ENCODE peak calls at places on chromosomes 6 and 20, in seven cellular contexts. One of them, this sample, is unnamed.

GRCh38 chr20:53943522-53944291 is 126.7 kb downstream of the BCAS1 start:
- DNase-seq in sigmoid colon: no peak
- DNase-seq in upper lobe of left lung: no peak
- DNase-seq in Panc1: no peak
- DNase-seq in prostate gland: no peak
- DNase-seq in breast epithelium: no peak
- DNase-seq in spleen: no peak
- DNase-seq in this sample: no peak

GRCh38 chr20:57267158-57267821 is 849 bp upstream of the BMP7 start:
- DNase-seq in breast epithelium: no peak
- DNase-seq in prostate gland: no peak
- DNase-seq in upper lobe of left lung: no peak
- DNase-seq in sigmoid colon: no peak
- DNase-seq in spleen: no peak
- DNase-seq in Panc1: no peak
- DNase-seq in this sample: no peak

GRCh38 chr6:138371720-138372119 is 6.0 kb upstream of the SMIM28 start:
- DNase-seq in sigmoid colon: no peak
- DNase-seq in prostate gland: no peak
- DNase-seq in spleen: no peak
- DNase-seq in upper lobe of left lung: no peak
- DNase-seq in breast epithelium: no peak
- DNase-seq in Panc1: no peak
- DNase-seq in this sample: no peak

GRCh38 chr6:170475118-170475517 is 78.0 kb downstream of the PSMB1 start:
- DNase-seq in spleen: no peak
- DNase-seq in sigmoid colon: no peak
- DNase-seq in upper lobe of left lung: no peak
- DNase-seq in breast epithelium: no peak
- DNase-seq in prostate gland: no peak
- DNase-seq in Panc1: no peak
- DNase-seq in this sample: no peak

GRCh38 chr6:105952762-105953700 is 133.1 kb upstream of the PRDM1 start:
- DNase-seq in sigmoid colon: no peak
- DNase-seq in breast epithelium: no peak
- DNase-seq in spleen: no peak
- DNase-seq in prostate gland: no peak
- DNase-seq in upper lobe of left lung: no peak
- DNase-seq in Panc1: no peak
- DNase-seq in this sample: no peak

GRCh38 chr20:3243718-3244358 is 4.8 kb upstream of the SLC4A11 start:
- DNase-seq in sigmoid colon: no peak
- DNase-seq in Panc1: no peak
- DNase-seq in spleen: no peak
- DNase-seq in prostate gland: no peak
- DNase-seq in upper lobe of left lung: no peak
- DNase-seq in breast epithelium: no peak
- DNase-seq in this sample: no peak

GRCh38 chr6:5674141-5674540 is 332.6 kb downstream of the NRN1 start:
- DNase-seq in Panc1: no peak
- DNase-seq in spleen: no peak
- DNase-seq in sigmoid colon: no peak
- DNase-seq in breast epithelium: no peak
- DNase-seq in prostate gland: no peak
- DNase-seq in upper lobe of left lung: no peak
- DNase-seq in this sample: no peak

GRCh38 chr20:16434087-16434664 is 139.1 kb downstream of the KIF16B start:
- DNase-seq in breast epithelium: peak
- DNase-seq in spleen: peak
- DNase-seq in prostate gland: no peak
- DNase-seq in upper lobe of left lung: peak
- DNase-seq in sigmoid colon: no peak
- DNase-seq in Panc1: peak
- DNase-seq in this sample: peak

DNA sequence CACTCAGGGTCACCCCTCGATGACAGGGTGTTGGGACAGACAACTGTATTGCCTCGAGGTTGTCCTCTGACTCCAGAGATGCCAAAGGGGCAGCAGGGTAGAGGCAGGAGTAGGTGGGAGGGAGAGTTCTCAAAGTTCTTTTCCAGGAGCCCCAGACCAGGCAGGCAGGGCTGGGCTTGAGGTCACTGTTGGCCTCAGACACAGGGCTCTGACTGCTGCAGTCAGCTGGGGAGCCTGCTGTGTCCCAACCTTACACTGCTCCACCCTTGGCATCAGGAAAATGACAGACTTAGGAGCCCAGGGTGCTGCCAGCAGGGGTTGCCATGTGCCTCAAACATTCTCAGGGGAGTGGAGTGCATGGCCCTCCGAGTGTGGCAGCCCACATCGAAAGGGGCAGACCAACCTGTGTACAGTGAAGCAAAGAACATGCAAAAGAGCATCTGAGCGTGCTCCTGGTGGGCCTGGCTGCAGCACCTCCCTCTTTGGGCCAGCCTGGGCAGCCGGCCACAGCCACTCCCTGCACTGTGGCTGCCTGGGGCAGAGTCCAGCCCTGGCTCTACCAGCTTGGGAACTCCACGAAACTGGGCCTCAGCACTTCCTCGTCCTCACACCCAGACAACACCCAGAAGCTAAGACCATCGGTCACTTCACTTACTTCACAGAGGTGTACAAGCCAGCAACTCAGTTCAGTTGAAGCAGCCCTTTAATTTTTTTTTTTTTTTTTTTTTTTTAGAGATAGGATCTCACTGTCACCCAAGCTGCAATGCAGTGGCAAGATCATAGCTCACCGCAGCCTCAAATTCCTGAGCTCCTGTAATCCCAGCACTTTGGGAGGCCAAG is 24.0 kb downstream of the C6orf132 start:
- DNase-seq in breast epithelium: peak
- DNase-seq in spleen: no peak
- DNase-seq in Panc1: no peak
- DNase-seq in sigmoid colon: no peak
- DNase-seq in upper lobe of left lung: peak
- DNase-seq in prostate gland: peak
- DNase-seq in this sample: peak
- H3K27ac ChIP-seq in breast epithelium: peak
- H3K27ac ChIP-seq in spleen: no peak
- H3K27ac ChIP-seq in Panc1: peak
- H3K27ac ChIP-seq in sigmoid colon: peak
- H3K27ac ChIP-seq in upper lobe of left lung: peak
- H3K27ac ChIP-seq in prostate gland: peak
- H3K27ac ChIP-seq in this sample: peak

GRCh38 chr6:99613398-99613704 is 6.7 kb downstream of the PRDM13 start:
- DNase-seq in sigmoid colon: no peak
- DNase-seq in Panc1: no peak
- DNase-seq in prostate gland: no peak
- DNase-seq in upper lobe of left lung: no peak
- DNase-seq in breast epithelium: no peak
- DNase-seq in spleen: peak
- DNase-seq in this sample: peak
- H3K4me3 ChIP-seq in sigmoid colon: peak
- H3K4me3 ChIP-seq in Panc1: no peak
- H3K4me3 ChIP-seq in prostate gland: peak
- H3K4me3 ChIP-seq in upper lobe of left lung: peak
- H3K4me3 ChIP-seq in breast epithelium: peak
- H3K4me3 ChIP-seq in spleen: peak
- H3K4me3 ChIP-seq in this sample: peak

GRCh38 chr6:30612687-30613248 is 4.3 kb downstream of the PPP1R10 start:
- DNase-seq in spleen: no peak
- DNase-seq in prostate gland: no peak
- DNase-seq in upper lobe of left lung: peak
- DNase-seq in Panc1: no peak
- DNase-seq in breast epithelium: no peak
- DNase-seq in sigmoid colon: peak
- DNase-seq in this sample: no peak
- TF ChIP-seq POLR2AphosphoS5 in spleen: no peak
- TF ChIP-seq POLR2AphosphoS5 in prostate gland: no peak
- TF ChIP-seq POLR2AphosphoS5 in upper lobe of left lung: no peak
- TF ChIP-seq POLR2AphosphoS5 in Panc1: peak
- TF ChIP-seq POLR2AphosphoS5 in breast epithelium: no peak
- TF ChIP-seq POLR2AphosphoS5 in sigmoid colon: no peak
- TF ChIP-seq POLR2AphosphoS5 in this sample: no peak

GRCh38 chr6:137105375-137105774 is 60.6 kb upstream of the IL20RA start:
- DNase-seq in upper lobe of left lung: no peak
- DNase-seq in spleen: no peak
- DNase-seq in prostate gland: peak
- DNase-seq in Panc1: no peak
- DNase-seq in breast epithelium: no peak
- DNase-seq in sigmoid colon: no peak
- DNase-seq in this sample: no peak

GRCh38 chr6:137106183-137106582 is 61.4 kb upstream of the IL20RA start:
- DNase-seq in spleen: no peak
- DNase-seq in prostate gland: no peak
- DNase-seq in sigmoid colon: no peak
- DNase-seq in upper lobe of left lung: no peak
- DNase-seq in Panc1: no peak
- DNase-seq in breast epithelium: no peak
- DNase-seq in this sample: no peak

GRCh38 chr6:137102050-137102848 is 57.5 kb upstream of the IL20RA start:
- DNase-seq in spleen: no peak
- DNase-seq in upper lobe of left lung: no peak
- DNase-seq in sigmoid colon: no peak
- DNase-seq in breast epithelium: no peak
- DNase-seq in prostate gland: no peak
- DNase-seq in Panc1: no peak
- DNase-seq in this sample: no peak

GRCh38 chr6:137102851-137103492 is 58.2 kb upstream of the IL20RA start:
- DNase-seq in breast epithelium: no peak
- DNase-seq in spleen: no peak
- DNase-seq in Panc1: no peak
- DNase-seq in upper lobe of left lung: no peak
- DNase-seq in prostate gland: no peak
- DNase-seq in sigmoid colon: no peak
- DNase-seq in this sample: no peak

GRCh38 chr6:137104926-137105325 is 60.2 kb upstream of the IL20RA start:
- DNase-seq in breast epithelium: no peak
- DNase-seq in sigmoid colon: no peak
- DNase-seq in spleen: no peak
- DNase-seq in upper lobe of left lung: no peak
- DNase-seq in prostate gland: no peak
- DNase-seq in Panc1: no peak
- DNase-seq in this sample: no peak
- H3K27ac ChIP-seq in breast epithelium: peak
- H3K27ac ChIP-seq in sigmoid colon: no peak
- H3K27ac ChIP-seq in spleen: peak
- H3K27ac ChIP-seq in upper lobe of left lung: no peak
- H3K27ac ChIP-seq in prostate gland: no peak
- H3K27ac ChIP-seq in Panc1: no peak
- H3K27ac ChIP-seq in this sample: no peak

GRCh38 chr6:113048741-113049140 is 701.6 kb downstream of the RFPL4B start:
- DNase-seq in upper lobe of left lung: no peak
- DNase-seq in prostate gland: no peak
- DNase-seq in breast epithelium: no peak
- DNase-seq in spleen: no peak
- DNase-seq in sigmoid colon: no peak
- DNase-seq in Panc1: no peak
- DNase-seq in this sample: no peak

GRCh38 chr6:113050979-113051378 is 703.8 kb downstream of the RFPL4B start:
- DNase-seq in breast epithelium: no peak
- DNase-seq in upper lobe of left lung: no peak
- DNase-seq in prostate gland: no peak
- DNase-seq in sigmoid colon: no peak
- DNase-seq in spleen: no peak
- DNase-seq in Panc1: no peak
- DNase-seq in this sample: no peak

GRCh38 chr6:113049190-113049589 is 702.1 kb downstream of the RFPL4B start:
- DNase-seq in Panc1: no peak
- DNase-seq in breast epithelium: no peak
- DNase-seq in prostate gland: no peak
- DNase-seq in sigmoid colon: no peak
- DNase-seq in upper lobe of left lung: no peak
- DNase-seq in spleen: no peak
- DNase-seq in this sample: no peak

GRCh38 chr6:113052513-113052912 is 705.4 kb downstream of the RFPL4B start:
- DNase-seq in prostate gland: no peak
- DNase-seq in sigmoid colon: no peak
- DNase-seq in breast epithelium: no peak
- DNase-seq in spleen: no peak
- DNase-seq in upper lobe of left lung: no peak
- DNase-seq in Panc1: no peak
- DNase-seq in this sample: no peak

GRCh38 chr6:113050010-113050893 is 703.1 kb downstream of the RFPL4B start:
- DNase-seq in upper lobe of left lung: no peak
- DNase-seq in breast epithelium: no peak
- DNase-seq in sigmoid colon: no peak
- DNase-seq in Panc1: no peak
- DNase-seq in prostate gland: no peak
- DNase-seq in spleen: no peak
- DNase-seq in this sample: no peak
- H3K4me3 ChIP-seq in upper lobe of left lung: no peak
- H3K4me3 ChIP-seq in breast epithelium: no peak
- H3K4me3 ChIP-seq in sigmoid colon: no peak
- H3K4me3 ChIP-seq in Panc1: no peak
- H3K4me3 ChIP-seq in prostate gland: no peak
- H3K4me3 ChIP-seq in spleen: no peak
- H3K4me3 ChIP-seq in this sample: no peak

This sample was measured in transverse colon.